ENCODE peak calls at places on chromosomes 7 and 10, in five cellular contexts. K is ovary; P is CD8-positive, alpha-beta memory T cell; C is uterus; V is neuronal stem cell. A is an unnamed sample.

GRCh38 chr10:71621263-71621751 is 98.3 kb downstream of the C10orf105 start:
- DNase-seq in C (peak), K (peak), P (no peak), V (no peak), A (peak)

GRCh38 chr7:25481891-25482290 is 253.6 kb upstream of the NPVF start:
- DNase-seq in V (no peak), P (no peak), K (no peak), C (no peak), A (no peak)

GRCh38 chr7:87451187-87451586 is 24.3 kb downstream of the ABCB4 start:
- DNase-seq in C (no peak), V (no peak), K (no peak), P (no peak), A (no peak)

GRCh38 chr10:121567569-121567968 is 30.7 kb downstream of the FGFR2 start:
- DNase-seq in K (no peak), V (no peak), P (no peak), C (no peak), A (no peak)

GRCh38 chr7:149799397-149800168 is 26.2 kb upstream of the ZNF467 start:
- DNase-seq in C (no peak), P (peak), V (peak), K (peak), A (no peak)

GRCh38 chr7:150977382-150978135 is 562 bp downstream of the KCNH2 start:
- DNase-seq in K (no peak), P (no peak), C (no peak), V (no peak), A (no peak)

GRCh38 chr7:132430041-132430440 is 146.2 kb downstream of the PLXNA4 start:
- DNase-seq in P (no peak), C (no peak), K (no peak), V (no peak), A (no peak)

GRCh38 chr7:21526007-21526406 is 16.8 kb upstream of the DNAH11 start:
- DNase-seq in C (no peak), V (no peak), P (no peak), K (no peak), A (no peak)

GRCh38 chr10:86863443-86863842 is 94.0 kb downstream of the MMRN2 start:
- DNase-seq in P (no peak), C (no peak), K (no peak), V (no peak), A (no peak)

GRCh38 chr10:24642921-24643678 is 80.6 kb downstream of the ARHGAP21 start:
- DNase-seq in P (peak), C (no peak), K (no peak), V (no peak), A (no peak)

GRCh38 chr10:124523301-124523871 is 61.8 kb downstream of the LHPP start:
- DNase-seq in P (no peak), C (no peak), K (peak), V (no peak), A (no peak)

GRCh38 chr7:102993532-102994029 is 80.8 kb downstream of the LRRC17 start:
- DNase-seq in P (no peak), V (no peak), C (no peak), K (peak), A (no peak)

GRCh38 chr10:4801405-4801804 is 24.6 kb upstream of the AKR1E2 start:
- DNase-seq in P (no peak), V (no peak), K (no peak), C (no peak), A (no peak)

GRCh38 chr7:94266278-94266677 is 128.4 kb upstream of the COL1A2 start:
- DNase-seq in P (no peak), C (peak), K (peak), V (no peak), A (no peak)

GRCh38 chr7:111137296-111138195 is 46.6 kb downstream of the LRRN3 start:
- DNase-seq in V (no peak), K (no peak), C (no peak), P (no peak), A (no peak)
- H3K27ac ChIP-seq in V (no peak), K (no peak), C (peak), P (peak), A (no peak)

DNA sequence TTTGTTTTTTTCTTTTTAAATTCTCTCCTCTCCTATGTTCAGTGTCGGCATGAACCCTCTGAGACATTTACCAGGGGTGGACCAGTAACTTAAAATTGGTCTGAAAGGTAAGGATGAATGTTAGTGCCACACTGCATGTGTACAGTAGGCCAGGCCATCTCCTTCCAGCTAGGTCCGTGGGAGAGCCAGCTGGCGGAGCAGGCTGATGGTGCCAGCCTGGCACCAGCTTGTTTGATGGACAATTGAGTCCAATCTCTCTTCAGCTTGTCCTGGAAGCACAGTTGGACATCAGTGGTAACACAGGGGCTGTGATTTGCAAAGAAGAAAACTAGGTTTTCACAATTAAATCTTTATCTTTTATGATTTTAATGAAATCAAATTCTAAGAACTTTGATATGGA is 136.5 kb downstream of the CNNM2 start:
- DNase-seq in P (no peak), C (no peak), V (no peak), K (no peak), A (no peak)
- H3K27ac ChIP-seq in P (peak), C (peak), V (no peak), K (no peak), A (no peak)

DNA sequence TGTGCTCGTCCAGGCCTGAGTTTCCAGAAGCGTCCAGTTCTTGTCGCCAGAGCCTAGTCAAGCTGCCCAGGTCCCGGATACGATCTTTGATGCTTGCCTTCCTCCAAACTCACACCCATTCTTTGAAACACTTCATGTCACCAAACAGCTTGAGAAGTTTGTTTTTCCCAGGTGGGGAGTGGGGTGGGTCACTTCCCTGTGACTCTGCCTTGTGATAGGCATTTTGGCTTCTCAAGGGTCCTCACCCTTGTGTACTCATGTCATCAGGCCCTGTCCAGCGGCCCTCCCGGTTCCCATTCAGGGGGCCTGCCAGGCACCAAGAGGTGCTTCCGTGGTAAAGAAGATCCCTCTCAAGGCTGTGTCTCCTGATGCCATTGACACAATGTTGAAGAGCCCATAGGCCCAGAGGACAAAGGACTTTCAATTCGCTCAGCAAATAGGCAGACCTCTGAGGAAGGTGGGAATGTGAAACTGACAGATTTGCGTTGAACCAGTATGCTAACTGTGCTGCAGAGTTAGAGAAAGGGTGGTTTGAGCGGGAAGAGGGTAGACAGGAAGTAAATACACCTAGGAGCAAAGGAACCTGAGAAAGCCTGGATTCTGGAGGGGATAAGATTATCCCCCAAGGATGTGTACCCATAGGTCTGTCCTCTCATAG is 24.7 kb upstream of the SFTPA1 start:
- DNase-seq in P (no peak), V (no peak), C (no peak), K (no peak), A (no peak)
- H3K27ac ChIP-seq in P (no peak), V (no peak), C (no peak), K (no peak), A (no peak)

DNA sequence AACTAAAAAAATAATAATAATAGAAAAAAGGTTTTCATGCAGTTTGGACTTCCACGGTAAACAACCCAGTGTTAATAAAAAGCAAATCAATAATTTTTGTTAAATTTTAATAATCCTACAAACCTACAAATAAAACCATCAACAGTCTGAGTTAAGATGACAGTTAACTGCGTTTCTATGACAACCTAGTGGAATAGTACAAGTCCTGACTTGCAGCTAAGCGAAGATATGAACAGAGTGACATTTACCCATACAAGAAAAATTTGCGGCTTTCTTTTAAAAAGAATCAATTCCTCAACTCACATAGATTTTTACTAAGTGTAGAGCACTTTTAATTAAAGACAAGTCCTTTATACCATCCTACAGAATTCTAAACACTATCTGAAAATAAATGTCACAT is 35.6 kb downstream of the VPS41 start:
- DNase-seq in P (no peak), V (no peak), C (no peak), K (no peak), A (no peak)
- H3K27ac ChIP-seq in P (no peak), V (no peak), C (no peak), K (no peak), A (no peak)

GRCh38 chr10:114181971-114182370 is 2.8 kb downstream of the TDRD1 start:
- DNase-seq in K (peak), V (no peak), P (no peak), C (no peak), A (no peak)
- H3K27ac ChIP-seq in K (no peak), V (no peak), P (no peak), C (no peak), A (no peak)